ENCODE peak calls at places on chromosomes 2 and 18, in nine cellular contexts. D is H54; P is left kidney; J is astrocyte of the spinal cord; M is amygdala; K is stimulated activated CD8-positive, alpha-beta memory T cell treated with anti-CD3 and anti-CD28 coated beads, Interleukin-7, amount 100 ng/mL, for 1 hour; W is activated CD4-positive, alpha-beta T cell treated with anti-CD3 and anti-CD28 coated beads, Interleukin-2, amount 10 ng/mL, durations not matched to agents 7 days and 5 days; H is progenitor cell of endocrine pancreas; L is Caki2. N is an unnamed sample.

GRCh38 chr2:190180313-190181065 is 118.0 kb upstream of the MSTN start:
- DNase-seq in D (peak), P (peak), J (peak), M (peak), K (no peak), W (peak), H (peak), L (no peak), N (peak)

GRCh38 chr18:33652645-33653044 is 74.6 kb downstream of the ASXL3 start:
- DNase-seq in D (no peak), P (peak), J (no peak), M (no peak), K (no peak), W (no peak), H (no peak), L (no peak), N (no peak)

GRCh38 chr18:23738151-23738550 is 48.9 kb downstream of the LAMA3 start:
- DNase-seq in D (no peak), P (no peak), J (no peak), M (no peak), K (no peak), W (no peak), H (no peak), L (no peak), N (no peak)

GRCh38 chr2:163708265-163708664 is 27.5 kb downstream of the FIGN start:
- DNase-seq in D (no peak), P (no peak), J (no peak), M (no peak), K (no peak), W (no peak), H (no peak), L (no peak), N (no peak)

GRCh38 chr2:71721362-71721665 is 268.0 kb downstream of the DYSF start:
- DNase-seq in D (no peak), P (no peak), J (no peak), M (no peak), K (no peak), W (no peak), H (no peak), L (no peak), N (peak)

GRCh38 chr2:218343591-218343990 is 13.1 kb upstream of the CATIP start:
- DNase-seq in D (peak), P (no peak), J (peak), M (no peak), K (no peak), W (no peak), H (no peak), L (no peak), N (no peak)

GRCh38 chr2:200471324-200471848 is 38.5 kb downstream of the KCTD18 start:
- DNase-seq in D (peak), P (peak), J (no peak), M (peak), K (no peak), W (peak), H (no peak), L (peak), N (peak)

GRCh38 chr2:16287831-16288230 is 347.5 kb downstream of the MYCN start:
- DNase-seq in D (no peak), P (no peak), J (no peak), M (no peak), K (no peak), W (no peak), H (no peak), L (no peak), N (no peak)

GRCh38 chr2:79611448-79612016 is 98.7 kb downstream of the CTNNA2 start:
- DNase-seq in D (no peak), P (no peak), J (no peak), M (no peak), K (no peak), W (no peak), H (no peak), L (no peak), N (no peak)

GRCh38 chr2:43438858-43439655 is 156.8 kb downstream of the THADA start:
- DNase-seq in D (peak), P (no peak), J (no peak), M (no peak), K (no peak), W (no peak), H (no peak), L (no peak), N (no peak)

GRCh38 chr2:29309090-29310054 is 194.2 kb downstream of the CLIP4 start:
- DNase-seq in D (peak), P (peak), J (peak), M (peak), K (no peak), W (peak), H (peak), L (peak), N (peak)

GRCh38 chr2:153477641-153478288 is 797 bp downstream of the RPRM start:
- DNase-seq in D (no peak), P (peak), J (no peak), M (no peak), K (no peak), W (no peak), H (peak), L (no peak), N (no peak)

GRCh38 chr2:197934262-197934925 is 130.0 kb downstream of the PLCL1 start:
- DNase-seq in D (no peak), P (no peak), J (no peak), M (no peak), K (no peak), W (no peak), H (no peak), L (no peak), N (no peak)

GRCh38 chr2:8196311-8196710 is 485.5 kb upstream of the ID2 start:
- DNase-seq in D (no peak), P (no peak), J (no peak), M (no peak), K (no peak), W (no peak), H (no peak), L (no peak), N (no peak)

GRCh38 chr2:70603066-70603465 is 49.4 kb upstream of the TGFA start:
- DNase-seq in D (no peak), P (no peak), J (no peak), M (no peak), K (no peak), W (no peak), H (no peak), L (no peak), N (no peak)

GRCh38 chr2:232522855-232523681 is 2.9 kb downstream of the PRSS56 start:
- DNase-seq in D (no peak), P (no peak), J (no peak), M (no peak), K (no peak), W (no peak), H (no peak), L (no peak), N (no peak)

GRCh38 chr18:47050468-47050867 is 15.0 kb upstream of the ELOA2 start:
- DNase-seq in D (no peak), P (peak), J (peak), M (no peak), K (no peak), W (peak), H (no peak), L (no peak), N (no peak)

GRCh38 chr2:240237609-240238151 is 97.2 kb upstream of the OTOS start:
- DNase-seq in D (no peak), P (no peak), J (peak), M (no peak), K (no peak), W (no peak), H (no peak), L (no peak), N (no peak)

GRCh38 chr2:237159006-237159897 is 73.6 kb downstream of the COPS8 start:
- DNase-seq in D (no peak), P (no peak), J (no peak), M (no peak), K (no peak), W (no peak), H (no peak), L (no peak), N (no peak)

GRCh38 chr2:165070089-165070488 is 114.8 kb upstream of the SLC38A11 start:
- DNase-seq in D (no peak), P (peak), J (no peak), M (no peak), K (no peak), W (no peak), H (no peak), L (no peak), N (no peak)

GRCh38 chr2:65299246-65299645 is 71.6 kb downstream of the ACTR2 start:
- DNase-seq in D (peak), P (no peak), J (no peak), M (no peak), K (peak), W (peak), H (no peak), L (peak), N (no peak)

GRCh38 chr2:207849443-207849842 is 79.7 kb upstream of the FZD5 start:
- DNase-seq in D (no peak), P (no peak), J (no peak), M (no peak), K (no peak), W (no peak), H (no peak), L (no peak), N (no peak)

GRCh38 chr2:208228481-208228880 is 26.4 kb downstream of the IDH1 start:
- DNase-seq in D (no peak), P (peak), J (no peak), M (no peak), K (no peak), W (no peak), H (no peak), L (no peak), N (no peak)

GRCh38 chr18:48161911-48162698 is 231.6 kb upstream of the SMAD2 start:
- DNase-seq in D (peak), P (no peak), J (no peak), M (no peak), K (no peak), W (peak), H (no peak), L (no peak), N (no peak)

N was measured in HuH-7.5.